ENCODE peak calls at places on chromosomes 16 and 17, in eight cellular contexts. R is sigmoid colon, C is lower leg skin, U is ovary, Z is GM12878, T is stomach, K is A549, J is IMR-90. I is an unnamed sample.

GRCh38 chr16:50037791-50038190 is 12.8 kb downstream of the CNEP1R1 start:
- DNase-seq in J (peak), K (no peak), C (no peak), U (no peak), Z (no peak), R (no peak), T (no peak), I (no peak)

GRCh38 chr16:6573577-6573976 is 759.1 kb upstream of the RBFOX1 start:
- DNase-seq in J (no peak), Z (no peak), U (no peak), K (no peak), R (no peak), T (no peak), C (no peak), I (no peak)

GRCh38 chr16:50368410-50369132 is at the start of gene BRD7:
- DNase-seq in C (no peak), K (peak), Z (no peak), J (peak), R (no peak), T (peak), U (peak), I (peak)

GRCh38 chr17:29645516-29646051 is 22.9 kb upstream of the CORO6 start:
- DNase-seq in Z (no peak), C (peak), U (peak), J (peak), R (peak), T (peak), K (no peak), I (no peak)

GRCh38 chr17:6109541-6109940 is 39.4 kb downstream of the WSCD1 start:
- DNase-seq in T (no peak), U (no peak), Z (no peak), K (no peak), J (no peak), R (no peak), C (no peak), I (no peak)

GRCh38 chr16:14428043-14428442 is 202.0 kb downstream of the PARN start:
- DNase-seq in K (no peak), U (no peak), Z (no peak), T (no peak), R (no peak), J (no peak), C (no peak), I (no peak)

GRCh38 chr16:24769806-24770205 is 40.4 kb downstream of the TNRC6A start:
- DNase-seq in C (no peak), R (no peak), J (peak), T (no peak), K (no peak), Z (no peak), U (no peak), I (no peak)

GRCh38 chr17:66123163-66123562 is 68.8 kb downstream of the CEP112 start:
- DNase-seq in K (no peak), U (no peak), C (no peak), J (peak), T (no peak), Z (no peak), R (no peak), I (no peak)

GRCh38 chr16:86768999-86769398 is 190.7 kb downstream of the FOXL1 start:
- DNase-seq in K (peak), C (no peak), U (no peak), T (peak), Z (peak), J (peak), R (peak), I (no peak)

GRCh38 chr17:37742114-37742761 is 2.6 kb downstream of the HNF1B start:
- DNase-seq in U (no peak), K (peak), C (no peak), R (no peak), J (peak), Z (no peak), T (peak), I (no peak)

GRCh38 chr17:37741334-37742113 is 3.3 kb downstream of the HNF1B start:
- DNase-seq in C (no peak), Z (no peak), K (no peak), T (no peak), U (no peak), J (no peak), R (no peak), I (no peak)

GRCh38 chr17:37743875-37744632 is 805 bp downstream of the HNF1B start:
- DNase-seq in K (peak), R (no peak), C (no peak), T (peak), U (no peak), J (no peak), Z (no peak), I (no peak)

GRCh38 chr17:37743612-37743874 is 1.3 kb downstream of the HNF1B start:
- DNase-seq in Z (no peak), R (no peak), K (peak), U (no peak), T (peak), J (no peak), C (no peak), I (no peak)

GRCh38 chr17:37742762-37743611 is 1.9 kb downstream of the HNF1B start:
- DNase-seq in C (no peak), Z (no peak), J (no peak), T (peak), U (no peak), R (no peak), K (peak), I (no peak)
- TF ChIP-seq POLR2A in C (no peak), Z (no peak), J (no peak), T (no peak), U (no peak), R (no peak), K (no peak), I (no peak)

GRCh38 chr16:80580109-80580832 is 39.5 kb downstream of the DYNLRB2 start:
- DNase-seq in K (peak), C (no peak), T (no peak), J (peak), Z (peak), U (no peak), R (no peak), I (peak)
- TF ChIP-seq POLR2A in K (no peak), C (no peak), T (no peak), J (no peak), Z (peak), U (no peak), R (no peak), I (peak)

DNA sequence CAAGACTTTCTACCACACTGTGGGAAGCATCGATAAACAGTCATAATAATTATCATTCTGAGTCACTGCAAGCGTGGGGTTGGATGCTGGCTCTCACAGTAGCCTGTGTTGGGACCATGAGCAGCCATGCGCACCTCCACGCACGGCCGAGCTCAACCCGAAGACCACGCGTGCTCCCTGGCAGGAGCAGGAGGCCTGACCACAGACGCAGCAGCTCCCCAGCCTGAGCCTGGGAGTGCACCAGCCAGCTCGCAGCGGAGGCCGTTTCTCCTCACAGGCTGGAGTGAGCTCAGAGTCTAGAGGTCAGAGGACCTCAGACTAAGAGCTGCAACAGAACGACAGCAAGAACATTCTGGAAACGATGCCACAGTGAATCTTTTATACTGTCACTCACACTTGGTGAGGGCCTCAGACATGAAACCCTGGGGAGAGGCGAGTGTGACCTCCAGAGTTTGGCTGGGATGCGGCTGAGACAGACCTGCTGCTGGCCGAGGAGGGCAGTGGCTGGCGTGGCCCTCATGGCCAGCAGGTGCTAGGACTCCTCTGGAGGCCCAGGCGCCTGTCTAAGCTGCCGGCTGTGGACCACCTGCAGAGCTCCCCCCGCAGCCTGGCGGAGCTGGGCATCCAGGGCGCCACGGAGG is 6.0 kb downstream of the NDUFAF8 start:
- DNase-seq in U (no peak), K (no peak), T (no peak), Z (peak), R (no peak), J (peak), C (no peak), I (peak)
- TF ChIP-seq POLR2A in U (no peak), K (peak), T (no peak), Z (peak), R (no peak), J (no peak), C (no peak), I (peak)

GRCh38 chr17:76079577-76080206 is 710 bp downstream of the ZACN start:
- DNase-seq in T (no peak), K (no peak), R (no peak), Z (no peak), C (no peak), U (no peak), J (no peak), I (no peak)
- TF ChIP-seq POLR2A in T (no peak), K (peak), R (no peak), Z (peak), C (no peak), U (no peak), J (no peak), I (no peak)

DNA sequence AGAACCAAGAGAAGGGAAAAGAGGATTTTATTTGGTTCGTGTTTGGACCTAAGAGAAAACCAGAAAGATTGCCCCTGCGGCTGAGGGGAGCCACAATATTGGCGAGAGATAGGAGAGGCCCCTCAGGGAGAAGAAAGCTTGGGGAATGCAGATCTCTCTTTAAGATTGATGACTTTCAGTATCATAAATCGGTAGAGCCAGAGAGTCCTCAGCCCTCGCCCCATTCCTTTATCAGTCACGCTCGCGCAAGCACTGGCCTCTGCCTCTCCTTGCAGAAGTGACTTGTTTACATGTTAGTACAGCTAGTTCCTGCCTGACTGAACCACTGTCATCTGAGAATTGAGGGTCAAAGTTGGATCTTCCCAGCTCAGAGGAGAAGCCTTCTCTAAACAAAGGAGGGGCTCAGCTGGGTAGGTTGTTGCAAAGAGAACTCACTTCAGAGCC is 21.5 kb upstream of the KRT19 start:
- DNase-seq in K (no peak), T (no peak), C (no peak), R (no peak), U (no peak), J (peak), Z (no peak), I (no peak)
- TF ChIP-seq POLR2A in K (no peak), T (no peak), C (no peak), R (no peak), U (no peak), J (no peak), Z (no peak), I (no peak)

DNA sequence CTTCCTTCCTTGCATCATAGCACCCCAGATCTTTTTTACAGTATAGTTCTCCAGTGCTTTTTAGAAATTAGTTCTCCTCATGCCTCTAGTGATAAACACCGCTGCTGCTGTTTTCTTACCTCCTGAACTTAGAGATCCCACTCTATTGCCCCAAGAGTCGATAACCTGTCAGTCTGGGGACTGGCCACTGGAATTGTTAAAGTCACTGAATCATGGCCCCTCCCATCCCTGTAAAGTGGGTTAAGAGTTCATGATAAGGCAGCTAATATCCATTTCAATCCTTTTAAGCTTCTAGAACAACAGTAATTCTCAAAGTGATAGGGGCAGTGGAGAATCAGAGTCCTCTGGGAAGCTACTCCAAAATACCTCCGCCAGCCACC is 1.8 kb upstream of the SMARCD2 start:
- DNase-seq in U (no peak), Z (no peak), R (no peak), K (no peak), C (no peak), T (no peak), J (no peak), I (no peak)
- TF ChIP-seq POLR2A in U (no peak), Z (no peak), R (no peak), K (no peak), C (no peak), T (no peak), J (no peak), I (no peak)

DNA sequence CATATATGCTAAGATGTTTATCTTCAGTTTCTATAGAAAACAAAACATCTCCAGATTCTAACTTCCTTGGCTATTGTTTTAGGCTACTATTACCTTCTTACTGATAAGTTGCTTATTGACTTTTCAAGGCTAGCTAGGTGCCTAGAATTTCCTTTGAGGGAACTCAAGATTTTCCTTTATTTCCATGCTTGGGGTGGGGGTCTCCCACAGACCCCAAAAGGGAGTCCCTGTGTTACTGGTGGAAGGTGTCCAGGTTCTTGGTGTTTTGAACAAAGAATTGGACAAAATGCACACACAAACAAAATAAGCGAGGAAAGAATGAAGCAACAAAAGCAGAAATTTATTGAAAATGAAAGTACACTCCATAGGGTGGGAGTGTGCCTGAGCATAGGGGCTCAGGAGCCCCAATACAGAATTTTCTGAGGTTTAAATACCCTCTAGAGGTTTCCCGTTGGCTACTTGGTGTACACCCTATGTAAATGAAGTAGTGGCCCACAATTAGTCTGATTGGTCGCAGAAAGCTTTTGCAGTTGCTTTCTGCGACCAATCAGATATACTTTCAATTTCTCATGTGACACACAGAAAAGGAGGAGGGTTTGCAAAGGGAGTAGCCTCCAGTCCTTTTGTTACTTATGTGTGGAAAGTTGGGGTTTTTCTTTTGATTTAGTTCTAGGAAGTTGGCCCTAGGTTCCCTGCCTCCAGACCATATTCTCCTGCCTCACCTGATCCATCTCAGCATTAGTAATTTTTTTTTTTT is 67.5 kb downstream of the MARF1 start:
- DNase-seq in Z (no peak), C (no peak), K (no peak), R (no peak), U (no peak), J (no peak), T (no peak), I (no peak)
- TF ChIP-seq POLR2A in Z (no peak), C (no peak), K (no peak), R (no peak), U (no peak), J (no peak), T (no peak), I (no peak)

GRCh38 chr17:44909681-44910144 is 5.6 kb downstream of the GFAP start:
- DNase-seq in Z (no peak), C (no peak), T (no peak), K (no peak), R (peak), U (no peak), J (peak), I (no peak)

GRCh38 chr17:44912763-44913544 is 2.3 kb downstream of the GFAP start:
- DNase-seq in U (no peak), K (no peak), T (no peak), C (no peak), J (no peak), R (peak), Z (no peak), I (no peak)

GRCh38 chr17:44913676-44914075 is 1.6 kb downstream of the GFAP start:
- DNase-seq in U (no peak), T (no peak), C (no peak), R (peak), K (no peak), J (no peak), Z (no peak), I (no peak)

GRCh38 chr17:44910231-44911106 is 4.8 kb downstream of the GFAP start:
- DNase-seq in T (no peak), R (peak), Z (no peak), C (no peak), K (no peak), J (no peak), U (no peak), I (no peak)

DNA sequence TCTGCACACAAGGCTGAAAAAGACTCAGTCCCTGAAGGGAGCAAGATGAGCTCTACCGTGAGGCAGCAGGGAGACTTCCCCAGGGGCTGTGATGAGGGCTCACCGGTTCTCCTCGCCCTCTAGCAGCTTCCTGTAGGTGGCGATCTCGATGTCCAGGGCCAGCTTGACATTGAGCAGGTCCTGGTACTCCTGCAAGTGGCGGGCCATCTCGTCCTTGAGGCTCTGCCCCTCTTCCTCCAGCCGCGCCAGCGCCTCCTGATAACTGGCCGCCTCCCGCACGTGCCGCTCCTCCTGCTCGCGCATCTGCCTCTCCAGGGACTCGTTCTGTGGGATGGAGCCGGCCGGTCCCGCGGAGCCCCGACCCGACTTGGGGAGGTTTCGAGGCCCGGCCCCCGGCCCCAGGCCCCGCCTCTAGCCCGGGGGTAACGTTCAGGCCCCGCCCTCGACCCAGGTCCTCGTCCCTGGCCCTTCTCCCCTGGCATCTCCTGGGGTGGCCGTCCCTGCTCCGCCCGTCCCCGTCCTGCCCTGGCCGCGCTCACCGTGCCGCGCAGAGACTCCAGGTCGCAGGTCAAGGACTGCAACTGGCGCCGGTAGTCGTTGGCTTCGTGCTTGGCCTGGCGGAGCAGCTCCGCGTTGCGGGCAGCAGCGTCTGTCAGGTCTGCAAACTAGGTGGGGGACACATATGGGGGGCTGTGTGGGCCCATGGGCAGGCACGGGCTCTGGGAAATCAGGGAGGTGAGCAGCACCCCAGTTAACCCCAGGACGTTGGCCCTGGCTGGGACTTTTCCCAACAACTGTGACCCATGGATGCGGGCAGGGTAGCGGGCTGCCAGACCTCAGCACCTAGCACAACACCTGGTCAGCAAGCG is 3.9 kb downstream of the GFAP start:
- DNase-seq in T (peak), Z (no peak), J (peak), U (peak), R (peak), K (peak), C (no peak), I (no peak)
- TF ChIP-seq POLR2A in T (no peak), Z (no peak), J (no peak), U (no peak), R (no peak), K (no peak), C (no peak), I (no peak)

I was measured in GM12892.